ENCODE peak calls at places on chromosomes 5 and 9, in four cellular contexts. V is dorsolateral prefrontal cortex, G is choroid plexus epithelial cell, N is left ventricle myocardium inferior. C is an unnamed sample.

GRCh38 chr9:13863112-13863511 is 450.8 kb downstream of the NFIB start:
- DNase-seq in G (peak; percentile 14), N (peak; percentile 69), V (peak; percentile 56), C (no peak)

GRCh38 chr5:56950626-56951130 is 1.2 kb downstream of the MIER3 start:
- DNase-seq in N (peak; percentile 71), G (peak; percentile 74), V (peak; percentile 30), C (no peak)

GRCh38 chr5:108046955-108047670 is 334.8 kb downstream of the FBXL17 start:
- DNase-seq in G (no peak), N (no peak), V (no peak), C (no peak)

GRCh38 chr5:65696892-65697291 is 25.0 kb downstream of the SGTB start:
- DNase-seq in N (no peak), V (no peak), G (no peak), C (no peak)

GRCh38 chr5:112626079-112626478 is 111.6 kb upstream of the APC start:
- DNase-seq in N (no peak), G (no peak), V (no peak), C (no peak)

GRCh38 chr5:106292654-106293053 is 1378.1 kb downstream of the EFNA5 start:
- DNase-seq in G (peak; percentile 23), V (no peak), N (no peak), C (no peak)

GRCh38 chr5:120655828-120656435 is 191.8 kb downstream of the PRR16 start:
- DNase-seq in N (no peak), V (no peak), G (peak; percentile 68), C (peak; percentile 29)

GRCh38 chr5:38551020-38552017 is 5.1 kb downstream of the LIFR start:
- DNase-seq in N (no peak), V (no peak), G (peak; percentile 79), C (no peak)

GRCh38 chr9:92332577-92333287 is 7.0 kb downstream of the CENPP start:
- DNase-seq in G (peak; percentile 75), V (no peak), N (peak; percentile 42), C (no peak)

GRCh38 chr9:135488527-135488926 is 8.9 kb downstream of the PPP1R26 start:
- DNase-seq in G (no peak), N (no peak), V (no peak), C (no peak)

GRCh38 chr5:137735531-137736284 is at the start of gene KLHL3:
- DNase-seq in G (peak; percentile 58), N (peak; percentile 29), V (peak; percentile 49), C (peak; percentile 52)

GRCh38 chr5:169050146-169050571 is 250.8 kb downstream of the SLIT3 start:
- DNase-seq in V (no peak), G (no peak), N (no peak), C (no peak)

GRCh38 chr5:24633705-24634325 is 11.0 kb downstream of the CDH10 start:
- DNase-seq in G (peak; percentile 58), N (no peak), V (no peak), C (no peak)

GRCh38 chr9:136900988-136901515 is 14.7 kb downstream of the TRAF2 start:
- DNase-seq in N (no peak), V (no peak), G (peak; percentile 14), C (no peak)

GRCh38 chr5:139017624-139018023 is 142.5 kb upstream of the LRRTM2 start:
- DNase-seq in N (no peak), V (no peak), G (no peak), C (no peak)

DNA sequence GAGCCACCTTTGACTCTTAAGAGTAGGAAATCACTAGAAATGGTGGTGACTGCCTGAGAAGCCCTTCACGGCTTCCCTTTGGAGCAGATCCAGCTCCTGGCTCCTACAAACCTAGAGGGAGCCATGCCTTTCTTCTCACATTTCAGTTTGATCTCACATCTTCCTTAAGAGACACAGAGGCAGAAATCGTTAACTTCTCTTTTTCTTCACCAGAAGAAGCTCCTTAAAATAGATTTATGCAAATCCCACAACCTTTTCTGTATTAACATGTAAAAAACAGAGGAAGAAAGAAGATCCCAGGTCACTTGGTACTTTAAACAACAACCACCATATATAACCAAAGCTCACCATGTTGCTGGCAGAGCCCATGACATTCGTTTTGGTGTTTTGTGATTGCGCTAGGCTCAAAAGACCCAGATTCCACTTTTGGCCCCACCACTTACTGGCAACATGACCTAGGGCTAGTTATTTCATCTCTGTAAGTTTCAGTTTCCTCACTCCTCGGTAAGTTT is 29.6 kb downstream of the PAX5 start:
- DNase-seq in N (no peak), G (no peak), V (no peak), C (no peak)
- TF ChIP-seq CTCF in N (no peak), G (no peak), V (no peak), C (no peak)

DNA sequence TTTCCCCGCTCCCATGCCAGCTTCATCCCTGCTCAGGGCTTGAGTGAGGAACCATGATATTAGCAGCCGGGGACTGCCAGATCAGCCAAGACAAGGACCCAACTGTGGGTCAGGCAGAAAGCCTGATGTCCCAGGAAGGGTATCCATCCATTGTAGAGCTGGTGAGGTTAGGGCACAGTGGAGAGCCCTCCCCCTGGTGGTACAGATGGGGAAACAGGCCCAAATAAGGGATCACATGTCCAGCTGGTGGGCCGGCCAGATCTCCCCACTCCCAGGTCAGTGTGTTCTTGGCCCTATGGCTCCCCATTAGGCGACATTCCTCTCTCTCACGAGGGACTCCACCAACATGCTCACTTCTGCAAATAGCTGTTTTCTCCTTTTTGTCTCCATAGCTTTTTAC is 9.0 kb downstream of the CDX1 start:
- DNase-seq in G (peak; percentile 57), V (no peak), N (no peak), C (no peak)
- TF ChIP-seq CTCF in G (peak; percentile 73), V (no peak), N (peak; percentile 40), C (peak; percentile 53)

DNA sequence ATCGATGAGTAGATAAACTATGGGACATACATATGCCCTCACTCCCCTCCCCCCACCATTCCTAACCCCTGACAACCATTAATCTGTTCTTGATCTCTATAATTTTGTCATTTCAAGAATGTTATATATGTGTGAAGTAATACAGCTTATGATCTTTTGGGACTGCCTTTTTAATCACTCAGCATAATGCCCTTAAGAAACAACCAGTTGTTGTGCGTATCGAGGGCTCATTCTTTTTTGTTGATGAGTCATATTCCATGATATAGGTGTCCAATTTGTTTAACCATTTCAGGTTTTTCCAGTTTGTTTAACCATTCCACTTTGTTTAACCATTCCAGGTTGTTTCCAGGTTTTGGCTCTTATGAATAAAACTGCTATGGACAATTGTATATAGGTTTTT is 75.6 kb downstream of the ARHGEF28 start:
- DNase-seq in N (no peak), G (peak; percentile 43), V (no peak), C (no peak)
- TF ChIP-seq CTCF in N (no peak), G (no peak), V (no peak), C (no peak)

GRCh38 chr5:140823475-140823874 is 2.1 kb downstream of the PCDHA5 start:
- DNase-seq in N (no peak), G (no peak), V (no peak), C (no peak)

GRCh38 chr5:140828402-140828737 is 610 bp downstream of the PCDHA6 start:
- DNase-seq in N (no peak), V (no peak), G (no peak), C (no peak)

GRCh38 chr5:140822281-140822629 is 842 bp downstream of the PCDHA5 start:
- DNase-seq in V (no peak), N (no peak), G (no peak), C (no peak)

DNA sequence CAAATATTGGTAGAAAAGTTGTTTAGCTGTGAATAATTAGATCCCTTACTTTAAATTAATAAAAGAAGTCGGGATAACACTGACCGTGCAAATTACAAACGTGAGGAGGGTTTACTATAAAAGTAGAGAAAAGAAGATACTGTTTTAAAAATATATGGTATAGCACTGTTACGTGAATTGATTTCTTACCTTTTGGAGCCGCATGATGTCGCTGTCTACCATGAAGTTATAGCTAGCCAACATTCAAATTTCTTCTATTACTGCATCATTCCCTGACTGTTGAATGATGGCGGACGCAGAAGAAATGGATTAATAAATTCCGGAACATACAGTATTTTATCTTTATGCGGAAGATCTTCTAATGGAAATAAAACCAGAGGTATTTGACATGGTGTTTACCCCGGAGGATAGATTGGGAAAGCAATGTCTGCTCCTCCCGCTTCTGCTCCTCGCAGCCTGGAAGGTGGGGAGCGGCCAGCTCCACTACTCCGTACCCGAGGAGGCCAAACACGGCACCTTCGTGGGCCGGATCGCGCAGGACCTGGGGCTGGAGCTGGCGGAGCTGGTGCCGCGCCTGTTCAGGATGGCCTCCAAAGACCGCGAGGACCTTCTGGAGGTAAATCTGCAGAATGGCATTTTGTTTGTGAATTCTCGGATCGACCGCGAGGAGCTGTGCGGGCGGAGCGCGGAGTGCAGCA is at the start of gene PCDHA6:
- DNase-seq in N (no peak), V (no peak), G (peak; percentile 3), C (no peak)
- TF ChIP-seq CTCF in N (no peak), V (peak; percentile 59), G (no peak), C (peak; percentile 60)

GRCh38 chr5:42001673-42002072 is 76.6 kb downstream of the FBXO4 start:
- DNase-seq in N (no peak), V (no peak), G (no peak), C (no peak)
- TF ChIP-seq CTCF in N (no peak), V (no peak), G (no peak), C (no peak)

DNA sequence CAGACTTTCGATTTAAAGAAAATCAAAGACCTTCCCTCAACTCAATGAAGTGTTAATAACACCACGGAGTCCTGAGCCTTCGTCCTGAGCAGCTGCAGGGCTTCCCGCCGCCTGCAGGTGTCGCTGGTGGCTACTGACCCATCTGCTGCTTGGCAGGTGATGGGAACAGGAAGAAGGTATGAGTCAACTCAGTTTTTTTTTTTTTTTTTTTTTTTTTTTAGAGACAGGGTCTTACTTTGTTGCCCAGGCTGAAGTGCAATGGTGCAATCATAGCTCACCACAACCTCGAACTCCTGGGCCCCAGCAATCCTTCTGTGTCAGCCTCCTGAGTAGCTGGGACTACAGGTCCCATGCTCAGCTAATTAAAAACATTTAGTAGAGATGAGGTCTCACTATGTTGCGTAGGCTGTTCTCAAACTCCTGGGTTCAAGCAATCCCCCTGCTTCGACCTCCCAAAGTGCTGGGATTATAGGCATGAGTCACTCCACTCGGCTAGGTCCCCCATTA is 185.7 kb upstream of the IL12B start:
- DNase-seq in N (peak; percentile 43), V (no peak), G (peak; percentile 73), C (peak; percentile 50)
- TF ChIP-seq CTCF in N (peak; percentile 74), V (peak; percentile 64), G (peak; percentile 89), C (peak; percentile 79)